ENCODE peak calls at places on chromosomes 3 and 15, in seven cellular contexts. One of them, this sample, is unnamed.

GRCh38 chr15:36778516-36778915 is 199.1 kb downstream of the CDIN1 start:
- DNase-seq in HCT116: no peak
- DNase-seq in tibial artery: no peak
- DNase-seq in astrocyte: peak
- DNase-seq in H1: no peak
- DNase-seq in CD8-positive, alpha-beta memory T cell: no peak
- DNase-seq in SK-N-SH: no peak
- DNase-seq in this sample: no peak

GRCh38 chr3:66618066-66618465 is 117.2 kb upstream of the LRIG1 start:
- DNase-seq in HCT116: no peak
- DNase-seq in tibial artery: no peak
- DNase-seq in astrocyte: peak
- DNase-seq in H1: no peak
- DNase-seq in CD8-positive, alpha-beta memory T cell: no peak
- DNase-seq in SK-N-SH: no peak
- DNase-seq in this sample: no peak

GRCh38 chr3:126676919-126677705 is 22.2 kb upstream of the TXNRD3 start:
- DNase-seq in HCT116: no peak
- DNase-seq in tibial artery: no peak
- DNase-seq in astrocyte: no peak
- DNase-seq in H1: peak
- DNase-seq in CD8-positive, alpha-beta memory T cell: no peak
- DNase-seq in SK-N-SH: no peak
- DNase-seq in this sample: no peak

GRCh38 chr3:35562141-35562540 is 77.2 kb upstream of the ARPP21 start:
- DNase-seq in HCT116: no peak
- DNase-seq in tibial artery: no peak
- DNase-seq in astrocyte: no peak
- DNase-seq in H1: no peak
- DNase-seq in CD8-positive, alpha-beta memory T cell: no peak
- DNase-seq in SK-N-SH: no peak
- DNase-seq in this sample: no peak

GRCh38 chr3:64740232-64740631 is 52.4 kb upstream of the ADAMTS9 start:
- DNase-seq in HCT116: no peak
- DNase-seq in tibial artery: no peak
- DNase-seq in astrocyte: peak
- DNase-seq in H1: no peak
- DNase-seq in CD8-positive, alpha-beta memory T cell: no peak
- DNase-seq in SK-N-SH: no peak
- DNase-seq in this sample: no peak

GRCh38 chr3:49554639-49555265 is 475 bp downstream of the BSN start:
- DNase-seq in HCT116: no peak
- DNase-seq in tibial artery: no peak
- DNase-seq in astrocyte: no peak
- DNase-seq in H1: peak
- DNase-seq in CD8-positive, alpha-beta memory T cell: no peak
- DNase-seq in SK-N-SH: no peak
- DNase-seq in this sample: no peak

GRCh38 chr3:160951677-160952487 is 153.3 kb downstream of the B3GALNT1 start:
- DNase-seq in HCT116: no peak
- DNase-seq in tibial artery: no peak
- DNase-seq in astrocyte: no peak
- DNase-seq in H1: no peak
- DNase-seq in CD8-positive, alpha-beta memory T cell: no peak
- DNase-seq in SK-N-SH: no peak
- DNase-seq in this sample: no peak

GRCh38 chr3:114879059-114880031 is 267.7 kb downstream of the ZBTB20 start:
- DNase-seq in HCT116: peak
- DNase-seq in tibial artery: no peak
- DNase-seq in astrocyte: peak
- DNase-seq in H1: no peak
- DNase-seq in CD8-positive, alpha-beta memory T cell: no peak
- DNase-seq in SK-N-SH: no peak
- DNase-seq in this sample: no peak

GRCh38 chr15:101608182-101608581 is 44.0 kb downstream of the TM2D3 start:
- DNase-seq in HCT116: no peak
- DNase-seq in tibial artery: no peak
- DNase-seq in astrocyte: no peak
- DNase-seq in H1: no peak
- DNase-seq in CD8-positive, alpha-beta memory T cell: no peak
- DNase-seq in SK-N-SH: no peak
- DNase-seq in this sample: no peak

GRCh38 chr3:30426319-30426993 is 179.9 kb upstream of the TGFBR2 start:
- DNase-seq in HCT116: no peak
- DNase-seq in tibial artery: peak
- DNase-seq in astrocyte: peak
- DNase-seq in H1: no peak
- DNase-seq in CD8-positive, alpha-beta memory T cell: no peak
- DNase-seq in SK-N-SH: no peak
- DNase-seq in this sample: no peak

GRCh38 chr15:67101981-67102929 is 36.9 kb downstream of the SMAD3 start:
- DNase-seq in HCT116: no peak
- DNase-seq in tibial artery: no peak
- DNase-seq in astrocyte: peak
- DNase-seq in H1: no peak
- DNase-seq in CD8-positive, alpha-beta memory T cell: no peak
- DNase-seq in SK-N-SH: no peak
- DNase-seq in this sample: no peak

GRCh38 chr3:101292027-101292426 is 28.3 kb downstream of the IMPG2 start:
- DNase-seq in HCT116: peak
- DNase-seq in tibial artery: no peak
- DNase-seq in astrocyte: peak
- DNase-seq in H1: no peak
- DNase-seq in CD8-positive, alpha-beta memory T cell: no peak
- DNase-seq in SK-N-SH: no peak
- DNase-seq in this sample: no peak

GRCh38 chr3:15796771-15797599 is 794 bp downstream of the ANKRD28 start:
- DNase-seq in HCT116: peak
- DNase-seq in tibial artery: no peak
- DNase-seq in astrocyte: peak
- DNase-seq in H1: no peak
- DNase-seq in CD8-positive, alpha-beta memory T cell: no peak
- DNase-seq in SK-N-SH: peak
- DNase-seq in this sample: no peak

GRCh38 chr3:163071684-163072083 is 1575.1 kb downstream of the OTOL1 start:
- DNase-seq in HCT116: no peak
- DNase-seq in tibial artery: no peak
- DNase-seq in astrocyte: peak
- DNase-seq in H1: no peak
- DNase-seq in CD8-positive, alpha-beta memory T cell: no peak
- DNase-seq in SK-N-SH: no peak
- DNase-seq in this sample: no peak

GRCh38 chr3:112351823-112352222 is 18.9 kb downstream of the CD200 start:
- DNase-seq in HCT116: no peak
- DNase-seq in tibial artery: no peak
- DNase-seq in astrocyte: no peak
- DNase-seq in H1: no peak
- DNase-seq in CD8-positive, alpha-beta memory T cell: no peak
- DNase-seq in SK-N-SH: no peak
- DNase-seq in this sample: no peak

GRCh38 chr15:23686466-23687142 is 501 bp downstream of the NDN start:
- DNase-seq in HCT116: no peak
- DNase-seq in tibial artery: no peak
- DNase-seq in astrocyte: peak
- DNase-seq in H1: peak
- DNase-seq in CD8-positive, alpha-beta memory T cell: no peak
- DNase-seq in SK-N-SH: no peak
- DNase-seq in this sample: no peak

GRCh38 chr3:193573403-193573802 is 18.7 kb upstream of the ATP13A4 start:
- DNase-seq in HCT116: no peak
- DNase-seq in tibial artery: no peak
- DNase-seq in astrocyte: peak
- DNase-seq in H1: no peak
- DNase-seq in CD8-positive, alpha-beta memory T cell: no peak
- DNase-seq in SK-N-SH: no peak
- DNase-seq in this sample: no peak

DNA sequence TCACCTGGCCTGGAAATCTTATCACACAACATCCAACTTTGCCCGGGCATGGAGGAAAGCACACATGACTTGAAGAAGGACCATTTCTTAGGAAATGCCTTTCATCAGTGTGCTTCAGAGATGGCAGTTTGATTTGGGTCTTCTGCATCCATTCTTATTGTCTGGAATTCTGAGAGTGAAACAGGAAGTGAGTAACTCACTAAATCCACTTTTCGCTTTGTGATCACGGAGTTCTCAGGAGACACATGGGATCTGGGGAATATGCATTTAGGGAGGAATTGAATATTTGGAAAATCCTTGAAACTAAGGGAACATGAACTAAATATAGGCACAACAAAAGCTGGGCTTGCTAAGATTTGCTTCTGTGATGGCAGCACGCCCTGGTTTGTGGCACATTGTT is 212.5 kb upstream of the FEZF2 start:
- DNase-seq in HCT116: no peak
- DNase-seq in tibial artery: no peak
- DNase-seq in astrocyte: no peak
- DNase-seq in H1: no peak
- DNase-seq in CD8-positive, alpha-beta memory T cell: no peak
- DNase-seq in SK-N-SH: no peak
- DNase-seq in this sample: no peak
- H3K27ac ChIP-seq in HCT116: no peak
- H3K27ac ChIP-seq in tibial artery: no peak
- H3K27ac ChIP-seq in astrocyte: peak
- H3K27ac ChIP-seq in H1: no peak
- H3K27ac ChIP-seq in CD8-positive, alpha-beta memory T cell: no peak
- H3K27ac ChIP-seq in SK-N-SH: peak
- H3K27ac ChIP-seq in this sample: no peak

DNA sequence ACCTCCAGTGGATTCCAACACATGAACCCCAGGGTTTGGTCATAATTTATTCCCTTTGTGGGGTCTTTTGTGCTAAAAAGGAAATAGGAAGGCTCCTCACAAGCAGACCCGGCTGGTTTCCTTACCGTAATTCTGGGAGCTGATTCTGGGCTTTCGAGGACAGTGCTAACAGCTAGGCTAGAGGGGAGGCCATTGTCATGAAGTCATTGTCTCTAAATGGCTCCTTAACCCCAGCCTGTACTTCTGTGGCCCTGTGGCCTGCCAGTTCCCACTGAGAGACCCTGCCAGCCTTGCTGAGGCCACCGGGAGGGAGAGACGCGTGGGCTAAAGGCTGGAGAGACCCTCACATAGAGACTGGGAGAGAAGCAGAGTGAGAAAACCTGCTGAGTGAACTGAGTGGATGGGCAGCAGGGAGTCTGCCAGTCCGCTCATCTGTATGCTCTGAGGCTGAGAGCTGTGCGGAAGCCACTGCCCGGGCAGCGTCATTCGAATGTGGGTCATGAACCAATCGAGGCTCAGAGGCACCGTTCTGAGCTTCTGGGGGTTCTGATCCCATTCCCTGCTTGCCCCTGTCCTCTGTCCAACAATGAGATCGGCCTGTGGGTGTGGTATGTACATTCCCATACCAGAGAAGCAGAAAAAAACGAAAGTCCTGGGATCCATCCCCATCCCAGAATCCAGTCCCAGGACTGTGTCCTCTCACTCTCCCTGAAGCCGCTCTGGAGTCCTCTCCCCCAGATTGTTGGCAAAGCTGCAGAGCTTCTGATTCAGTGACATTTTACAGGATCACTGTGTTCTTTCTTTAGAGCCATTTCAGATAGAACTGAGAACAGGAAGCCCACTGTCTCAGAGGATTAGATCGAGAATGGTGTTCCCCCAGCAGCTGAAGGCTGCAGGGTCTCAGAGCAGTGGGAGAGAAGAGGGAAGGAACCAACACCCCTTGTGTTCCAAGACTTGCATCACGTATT is 21.3 kb upstream of the DGKG start:
- DNase-seq in HCT116: no peak
- DNase-seq in tibial artery: no peak
- DNase-seq in astrocyte: no peak
- DNase-seq in H1: no peak
- DNase-seq in CD8-positive, alpha-beta memory T cell: no peak
- DNase-seq in SK-N-SH: no peak
- DNase-seq in this sample: no peak
- H3K27ac ChIP-seq in HCT116: no peak
- H3K27ac ChIP-seq in tibial artery: peak
- H3K27ac ChIP-seq in astrocyte: no peak
- H3K27ac ChIP-seq in H1: no peak
- H3K27ac ChIP-seq in CD8-positive, alpha-beta memory T cell: no peak
- H3K27ac ChIP-seq in SK-N-SH: no peak
- H3K27ac ChIP-seq in this sample: peak

DNA sequence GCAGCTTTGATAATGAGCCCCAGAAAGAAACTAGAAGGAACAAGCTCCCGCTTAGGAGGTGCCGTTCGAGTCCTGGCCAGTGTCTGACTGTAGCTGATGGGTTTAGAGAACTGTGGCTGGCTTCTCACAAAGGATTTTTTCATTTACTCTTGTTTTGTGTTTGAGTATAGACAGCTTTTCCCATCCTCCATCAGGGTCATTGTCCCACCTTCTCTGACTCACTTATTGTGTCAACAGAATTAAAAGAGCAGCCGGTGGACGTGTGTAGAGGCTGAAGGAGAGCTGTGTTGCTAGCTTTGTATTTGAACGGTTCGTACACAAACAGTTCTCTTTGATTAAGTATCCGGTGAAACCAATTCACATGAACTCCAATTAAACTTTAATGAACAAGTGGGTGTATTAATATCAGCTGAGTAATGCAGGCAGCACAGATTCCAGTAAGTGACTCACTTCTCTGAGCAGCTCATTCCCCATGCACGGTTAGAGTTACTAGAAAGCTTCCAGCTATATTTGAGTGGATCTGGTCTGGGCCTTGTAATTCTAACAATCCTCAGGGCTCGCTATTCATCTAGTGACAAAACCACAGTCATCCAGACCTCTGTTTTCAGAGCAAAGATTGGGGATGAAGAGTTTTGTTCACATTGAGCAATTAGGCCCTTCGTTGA is 141.0 kb downstream of the LPP start:
- DNase-seq in HCT116: peak
- DNase-seq in tibial artery: no peak
- DNase-seq in astrocyte: peak
- DNase-seq in H1: no peak
- DNase-seq in CD8-positive, alpha-beta memory T cell: no peak
- DNase-seq in SK-N-SH: no peak
- DNase-seq in this sample: no peak
- H3K27ac ChIP-seq in HCT116: peak
- H3K27ac ChIP-seq in tibial artery: peak
- H3K27ac ChIP-seq in astrocyte: peak
- H3K27ac ChIP-seq in H1: no peak
- H3K27ac ChIP-seq in CD8-positive, alpha-beta memory T cell: no peak
- H3K27ac ChIP-seq in SK-N-SH: peak
- H3K27ac ChIP-seq in this sample: peak

DNA sequence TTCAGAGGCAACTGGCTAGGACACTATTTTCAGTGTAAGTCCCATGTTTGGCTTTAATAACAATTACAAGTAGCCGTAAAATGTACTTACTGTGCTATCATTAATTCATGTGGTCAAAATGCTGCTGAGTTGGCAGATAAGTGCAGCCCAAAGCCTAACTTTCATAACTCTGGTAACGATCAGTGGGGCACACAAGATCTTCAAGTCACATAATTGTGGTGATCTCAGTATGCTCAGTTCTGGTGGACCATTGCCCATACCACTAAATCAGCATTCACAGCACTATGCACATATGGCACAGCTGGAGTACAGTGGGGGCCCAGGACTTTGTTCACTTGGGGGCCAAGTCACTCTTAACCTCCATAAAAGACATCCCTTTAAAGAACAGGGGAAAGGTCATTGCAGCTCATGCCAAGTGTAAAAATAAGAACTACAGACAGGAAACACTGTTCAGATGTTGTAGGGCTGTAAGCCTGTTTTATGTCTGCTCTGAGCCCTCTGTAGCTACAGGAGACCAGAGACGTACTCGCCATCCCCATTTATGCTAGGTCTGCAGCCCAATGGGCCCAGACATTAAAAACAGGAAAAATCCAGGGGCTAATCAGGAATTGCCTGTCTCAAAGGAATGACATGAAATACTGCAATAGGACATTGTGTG is 282.6 kb upstream of the EPHA3 start:
- DNase-seq in HCT116: no peak
- DNase-seq in tibial artery: no peak
- DNase-seq in astrocyte: peak
- DNase-seq in H1: no peak
- DNase-seq in CD8-positive, alpha-beta memory T cell: no peak
- DNase-seq in SK-N-SH: no peak
- DNase-seq in this sample: no peak
- H3K27ac ChIP-seq in HCT116: no peak
- H3K27ac ChIP-seq in tibial artery: no peak
- H3K27ac ChIP-seq in astrocyte: no peak
- H3K27ac ChIP-seq in H1: no peak
- H3K27ac ChIP-seq in CD8-positive, alpha-beta memory T cell: no peak
- H3K27ac ChIP-seq in SK-N-SH: no peak
- H3K27ac ChIP-seq in this sample: no peak